ENCODE peak calls at places on chromosomes 2 and 18, in five cellular contexts. C is HepG2, Z is K562, W is GM12878, H is H1. E is an unnamed sample.

GRCh38 chr18:22523481-22523880 is 105.8 kb upstream of the CTAGE1 start:
- DNase-seq in C (no peak), Z (no peak), W (no peak), H (no peak), E (no peak)

GRCh38 chr2:127117603-127118002 is 10.6 kb upstream of the BIN1 start:
- DNase-seq in C (no peak), Z (no peak), W (no peak), H (peak; percentile 16), E (no peak)

GRCh38 chr2:200479617-200480292 is 30.1 kb downstream of the KCTD18 start:
- DNase-seq in C (peak; percentile 75), Z (no peak), W (no peak), H (no peak), E (no peak)

GRCh38 chr2:23939054-23939436 is 1.2 kb upstream of the UBXN2A start:
- DNase-seq in C (no peak), Z (no peak), W (no peak), H (no peak), E (no peak)

GRCh38 chr2:88059979-88060906 is 4.7 kb upstream of the KRCC1 start:
- DNase-seq in C (peak; percentile 60), Z (peak; percentile 67), W (no peak), H (no peak), E (peak; percentile 77)

GRCh38 chr2:226869371-226869770 is 33.5 kb downstream of the RHBDD1 start:
- DNase-seq in C (no peak), Z (no peak), W (no peak), H (no peak), E (peak; percentile 28)

GRCh38 chr2:24489465-24489864 is 1.6 kb upstream of the NCOA1 start:
- DNase-seq in C (no peak), Z (no peak), W (no peak), H (peak; percentile 51), E (peak; percentile 15)

GRCh38 chr2:215982465-215982875 is 30.9 kb downstream of the MREG start:
- DNase-seq in C (peak; percentile 97), Z (no peak), W (peak; percentile 57), H (no peak), E (no peak)

GRCh38 chr2:1974391-1974790 is 230.1 kb upstream of the PXDN start:
- DNase-seq in C (no peak), Z (no peak), W (no peak), H (no peak), E (no peak)

GRCh38 chr2:112821682-112822081 is 14.9 kb downstream of the IL1B start:
- DNase-seq in C (no peak), Z (no peak), W (no peak), H (no peak), E (no peak)

GRCh38 chr2:3461781-3462492 is 57.4 kb downstream of the ADI1 start:
- DNase-seq in C (peak; percentile 69), Z (peak; percentile 68), W (peak; percentile 68), H (no peak), E (peak; percentile 76)

GRCh38 chr2:8154936-8155335 is 526.9 kb upstream of the ID2 start:
- DNase-seq in C (no peak), Z (no peak), W (no peak), H (no peak), E (no peak)

GRCh38 chr18:74896390-74896991 is 298.8 kb downstream of the ZNF407 start:
- DNase-seq in C (peak; percentile 62), Z (no peak), W (no peak), H (peak; percentile 48), E (peak; percentile 76)

GRCh38 chr2:205906419-205906818 is 179.6 kb downstream of the INO80D start:
- DNase-seq in C (no peak), Z (no peak), W (no peak), H (no peak), E (no peak)

GRCh38 chr2:71614976-71615768 is 161.8 kb downstream of the DYSF start:
- DNase-seq in C (peak; percentile 18), Z (no peak), W (no peak), H (peak; percentile 38), E (no peak)

GRCh38 chr2:74653985-74654882 is at the start of gene SEMA4F:
- DNase-seq in C (peak; percentile 97), Z (peak; percentile 100), W (peak; percentile 90), H (peak; percentile 96), E (peak; percentile 99)

GRCh38 chr18:74990563-74991081 is 218.3 kb downstream of the PTGR3 start:
- DNase-seq in C (no peak), Z (no peak), W (no peak), H (no peak), E (no peak)

GRCh38 chr2:151544449-151544848 is 134.7 kb downstream of the RIF1 start:
- DNase-seq in C (no peak), Z (no peak), W (no peak), H (no peak), E (no peak)

GRCh38 chr2:133362061-133362476 is 206.2 kb downstream of the NCKAP5 start:
- DNase-seq in C (no peak), Z (no peak), W (no peak), H (no peak), E (no peak)

GRCh38 chr2:216328347-216328746 is 43.9 kb downstream of the MARCHF4 start:
- DNase-seq in C (peak; percentile 25), Z (no peak), W (no peak), H (no peak), E (peak; percentile 56)

GRCh38 chr2:172442072-172442895 is 14.9 kb downstream of the ITGA6 start:
- DNase-seq in C (peak; percentile 75), Z (no peak), W (no peak), H (no peak), E (no peak)

GRCh38 chr2:218658671-218659257 is 659 bp downstream of the ZNF142 start:
- DNase-seq in C (peak; percentile 57), Z (peak; percentile 51), W (no peak), H (peak; percentile 72), E (peak; percentile 90)

GRCh38 chr18:79605481-79605880 is 74.1 kb upstream of the CTDP1 start:
- DNase-seq in C (no peak), Z (no peak), W (no peak), H (no peak), E (no peak)

GRCh38 chr18:13615432-13615861 is 110.9 kb downstream of the FAM210A start:
- DNase-seq in C (no peak), Z (no peak), W (no peak), H (no peak), E (no peak)

GRCh38 chr18:76788571-76789317 is 33.6 kb upstream of the ZNF236 start:
- DNase-seq in C (no peak), Z (no peak), W (no peak), H (no peak), E (no peak)

GRCh38 chr2:120223034-120223912 is at the start of gene TMEM185B:
- DNase-seq in C (peak; percentile 59), Z (peak; percentile 96), W (no peak), H (peak; percentile 93), E (peak; percentile 83)
- TF ChIP-seq EZH2 in C (no peak), Z (no peak), W (no peak), H (no peak), E (no peak)

DNA sequence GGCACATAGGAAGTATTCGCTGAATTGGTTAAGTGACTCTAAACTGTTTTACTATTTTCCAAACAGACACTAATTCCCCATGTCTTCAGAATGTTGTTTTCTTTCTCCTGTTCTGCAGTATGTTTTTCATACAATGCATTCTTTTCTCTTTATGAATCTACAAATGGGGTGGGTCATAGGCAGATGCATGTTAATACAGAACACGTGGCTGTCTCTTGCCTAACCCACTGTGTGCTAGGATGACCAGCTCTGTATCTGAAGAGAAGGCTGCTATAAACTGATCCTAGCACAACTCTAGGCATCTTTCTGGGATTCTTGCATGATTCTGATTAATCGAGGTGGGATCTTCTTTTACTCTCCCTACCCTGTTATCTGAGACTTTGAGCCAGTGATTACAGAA is 826.0 kb downstream of the PLCL1 start:
- DNase-seq in C (no peak), Z (no peak), W (no peak), H (no peak), E (no peak)
- TF ChIP-seq CREB1 in C (no peak), Z (no peak), W (no peak), H (no peak), E (no peak)

GRCh38 chr2:75954761-75955160 is 244.0 kb upstream of the GCFC2 start:
- DNase-seq in C (no peak), Z (no peak), W (no peak), H (no peak), E (no peak)
- TF ChIP-seq EZH2 in C (no peak), Z (no peak), W (no peak), H (no peak), E (no peak)

DNA sequence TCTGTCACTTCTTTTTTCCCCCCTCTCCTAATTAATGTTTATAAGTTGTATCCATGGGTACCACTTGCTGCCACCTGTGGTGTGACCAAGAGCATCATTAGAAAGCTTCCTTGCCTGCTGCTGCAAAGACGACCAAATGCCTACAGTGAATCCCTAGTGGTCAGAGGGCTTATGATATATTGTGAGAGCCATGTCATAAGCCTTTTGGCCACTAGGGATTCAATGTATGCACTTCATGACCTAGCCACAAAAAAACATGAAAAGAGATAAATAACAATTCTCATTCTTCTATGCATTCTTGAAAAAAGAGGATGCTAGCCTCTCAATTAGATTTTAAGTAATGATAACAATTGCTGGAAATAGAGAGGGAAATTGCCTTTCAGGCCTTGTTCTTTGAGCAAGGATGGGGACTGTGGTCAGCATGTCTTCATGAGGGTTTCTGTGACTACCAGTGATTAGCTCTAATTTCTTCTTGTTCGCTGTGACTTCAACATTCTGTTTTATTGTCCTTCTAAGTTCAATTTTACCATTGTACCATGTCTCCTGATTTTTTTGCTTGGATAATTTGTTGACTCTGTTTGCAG is 435.3 kb downstream of the TGIF1 start:
- DNase-seq in C (peak; percentile 27), Z (peak; percentile 70), W (no peak), H (no peak), E (peak; percentile 84)
- TF ChIP-seq CREB1 in C (no peak), Z (no peak), W (no peak), H (no peak), E (no peak)

GRCh38 chr2:12536926-12537325 is 179.8 kb upstream of the TRIB2 start:
- DNase-seq in C (no peak), Z (no peak), W (no peak), H (no peak), E (no peak)

GRCh38 chr2:12539771-12540170 is 177.0 kb upstream of the TRIB2 start:
- DNase-seq in C (no peak), Z (no peak), W (no peak), H (no peak), E (no peak)

GRCh38 chr2:12538300-12538699 is 178.4 kb upstream of the TRIB2 start:
- DNase-seq in C (no peak), Z (no peak), W (no peak), H (no peak), E (no peak)

GRCh38 chr2:12543452-12544220 is 173.1 kb upstream of the TRIB2 start:
- DNase-seq in C (no peak), Z (no peak), W (no peak), H (no peak), E (no peak)

GRCh38 chr2:12539306-12539705 is 177.4 kb upstream of the TRIB2 start:
- DNase-seq in C (no peak), Z (no peak), W (no peak), H (no peak), E (no peak)
- TF ChIP-seq EZH2 in C (no peak), Z (no peak), W (no peak), H (no peak), E (no peak)

GRCh38 chr2:240832816-240833497 is 12.9 kb upstream of the KIF1A start:
- DNase-seq in C (no peak), Z (no peak), W (no peak), H (no peak), E (no peak)
- TF ChIP-seq CREB1 in C (no peak), Z (no peak), W (no peak), H (no peak), E (no peak)